ENCODE peak calls at places on chromosome 11, in four cellular contexts. N, C, R and X are unnamed samples.

GRCh38 chr11:11505190-11505589 is 116.6 kb downstream of the GALNT18 start:
- DNase-seq in C (no peak), R (no peak), N (no peak), X (no peak)

GRCh38 chr11:67027483-67027930 is 4.6 kb downstream of the SYT12 start:
- DNase-seq in R (no peak), C (no peak), N (no peak), X (no peak)

GRCh38 chr11:2346014-2346413 is 31.1 kb upstream of the CD81 start:
- DNase-seq in N (no peak), C (no peak), R (no peak), X (no peak)

GRCh38 chr11:130721736-130722135 is 194.5 kb downstream of the SNX19 start:
- DNase-seq in C (no peak), R (peak; percentile 65), N (no peak), X (no peak)

GRCh38 chr11:111765984-111766833 is at the start of gene PPP2R1B:
- DNase-seq in R (peak; percentile 84), N (peak; percentile 76), C (peak; percentile 70), X (peak; percentile 58)

GRCh38 chr11:100010393-100010792 is 676.7 kb upstream of the ARHGAP42 start:
- DNase-seq in R (no peak), N (peak; percentile 0), C (no peak), X (no peak)

GRCh38 chr11:128500488-128500887 is 86.9 kb downstream of the ETS1 start:
- DNase-seq in R (no peak), N (no peak), C (no peak), X (no peak)

GRCh38 chr11:120964857-120965256 is 59.0 kb upstream of the TBCEL start:
- DNase-seq in N (no peak), R (no peak), C (peak; percentile 11), X (no peak)

GRCh38 chr11:73344191-73344607 is 32.0 kb upstream of the RELT start:
- DNase-seq in C (no peak), R (no peak), N (no peak), X (no peak)

GRCh38 chr11:88352139-88352538 is 14.6 kb upstream of the CTSC start:
- DNase-seq in C (no peak), N (no peak), R (no peak), X (no peak)

GRCh38 chr11:69546735-69547370 is 65.4 kb downstream of the LINC01488 start:
- DNase-seq in R (no peak), C (no peak), N (peak; percentile 45), X (no peak)

GRCh38 chr11:32861850-32862577 is 30.6 kb upstream of the QSER1 start:
- DNase-seq in C (no peak), N (no peak), R (no peak), X (no peak)

GRCh38 chr11:69599502-69599901 is 41.5 kb upstream of the CCND1 start:
- DNase-seq in C (no peak), N (no peak), R (no peak), X (no peak)

GRCh38 chr11:87281496-87281895 is 243.8 kb downstream of the TMEM135 start:
- DNase-seq in R (peak; percentile 3), N (no peak), C (peak; percentile 85), X (no peak)

GRCh38 chr11:34653851-34654490 is 33.1 kb downstream of the EHF start:
- DNase-seq in C (peak; percentile 100), N (no peak), R (peak; percentile 88), X (no peak)

GRCh38 chr11:76592961-76593360 is 77.6 kb downstream of the LRRC32 start:
- DNase-seq in N (peak; percentile 82), C (no peak), R (no peak), X (no peak)

GRCh38 chr11:121328967-121329653 is 36.5 kb downstream of the SC5D start:
- DNase-seq in N (peak; percentile 62), C (no peak), R (no peak), X (no peak)

GRCh38 chr11:46392421-46393230 is 1.1 kb upstream of the CHRM4 start:
- DNase-seq in C (peak; percentile 76), R (peak; percentile 86), N (peak; percentile 72), X (peak; percentile 74)

GRCh38 chr11:102305352-102306047 is 11.8 kb upstream of the BIRC3 start:
- DNase-seq in N (peak; percentile 38), R (no peak), C (no peak), X (no peak)

GRCh38 chr11:103805688-103806009 is 230.8 kb upstream of the DDI1 start:
- DNase-seq in R (no peak), N (no peak), C (no peak), X (no peak)

GRCh38 chr11:89608234-89608966 is 101.7 kb upstream of the TRIM77 start:
- DNase-seq in R (no peak), N (no peak), C (no peak), X (no peak)